ENCODE peak calls at places on chromosomes 1 and 21, in six cellular contexts. Q, P, G, I, A and K are unnamed samples.
A peak's percentile ranks its signal among the peaks of the same experiment; 100 is the strongest.

GRCh38 chr21:37503848-37504467 is 137.4 kb downstream of the DYRK1A start:
- DNase-seq in Q (no peak), P (no peak), G (peak; percentile 95), I (peak; percentile 50), A (peak; percentile 58), K (peak; percentile 39)

GRCh38 chr1:190084552-190084951 is 393.1 kb downstream of the BRINP3 start:
- DNase-seq in Q (no peak), P (no peak), G (no peak), I (no peak), A (no peak), K (no peak)

GRCh38 chr1:197145451-197146029 is 929 bp downstream of the ASPM start:
- DNase-seq in Q (no peak), P (no peak), G (no peak), I (no peak), A (no peak), K (no peak)

GRCh38 chr1:199701731-199702130 is 325.8 kb upstream of the NR5A2 start:
- DNase-seq in Q (no peak), P (no peak), G (no peak), I (peak; percentile 64), A (no peak), K (peak; percentile 33)

GRCh38 chr1:156281281-156282142 is 1.1 kb downstream of the SMG5 start:
- DNase-seq in Q (peak; percentile 73), P (no peak), G (peak; percentile 58), I (peak; percentile 35), A (peak; percentile 61), K (peak; percentile 45)

GRCh38 chr1:168688679-168689657 is 40.0 kb downstream of the DPT start:
- DNase-seq in Q (no peak), P (no peak), G (no peak), I (no peak), A (no peak), K (no peak)

GRCh38 chr21:44815852-44816628 is 1.8 kb downstream of the SUMO3 start:
- DNase-seq in Q (no peak), P (no peak), G (no peak), I (no peak), A (no peak), K (no peak)

GRCh38 chr1:159880435-159880834 is 18.0 kb upstream of the VSIG8 start:
- DNase-seq in Q (no peak), P (no peak), G (peak; percentile 24), I (no peak), A (no peak), K (no peak)

GRCh38 chr1:62241357-62242131 is 46.9 kb downstream of the L1TD1 start:
- DNase-seq in Q (no peak), P (no peak), G (no peak), I (no peak), A (no peak), K (no peak)

GRCh38 chr1:204359474-204360255 is at the start of gene PLEKHA6:
- DNase-seq in Q (no peak), P (no peak), G (peak; percentile 65), I (peak; percentile 52), A (peak; percentile 65), K (peak; percentile 67)

GRCh38 chr1:99648107-99648506 is 2.2 kb downstream of the PALMD start:
- DNase-seq in Q (peak; percentile 82), P (peak; percentile 28), G (no peak), I (no peak), A (peak; percentile 68), K (no peak)

GRCh38 chr1:61254629-61255323 is 172.4 kb downstream of the NFIA start:
- DNase-seq in Q (no peak), P (no peak), G (peak; percentile 83), I (peak; percentile 46), A (peak; percentile 86), K (peak; percentile 81)

GRCh38 chr1:7290971-7291970 is 479.8 kb upstream of the VAMP3 start:
- DNase-seq in Q (no peak), P (no peak), G (peak; percentile 64), I (peak; percentile 71), A (peak; percentile 77), K (peak; percentile 91)

GRCh38 chr1:89254658-89255287 is 17.9 kb downstream of the GBP5 start:
- DNase-seq in Q (no peak), P (no peak), G (peak; percentile 10), I (no peak), A (peak; percentile 41), K (no peak)

GRCh38 chr1:159924791-159925712 is at the start of gene TAGLN2:
- DNase-seq in Q (peak; percentile 94), P (peak; percentile 96), G (peak; percentile 93), I (peak; percentile 89), A (peak; percentile 95), K (peak; percentile 90)

GRCh38 chr1:206803221-206803730 is 31.0 kb upstream of the IL10 start:
- DNase-seq in Q (no peak), P (no peak), G (no peak), I (no peak), A (peak; percentile 32), K (no peak)

GRCh38 chr1:153032677-153033308 is 1.8 kb downstream of the SPRR1B start:
- DNase-seq in Q (no peak), P (peak; percentile 23), G (peak; percentile 1), I (peak; percentile 63), A (peak; percentile 25), K (peak; percentile 43)

GRCh38 chr1:159090566-159091546 is 14.3 kb upstream of the AIM2 start:
- DNase-seq in Q (no peak), P (no peak), G (peak; percentile 54), I (no peak), A (peak; percentile 32), K (peak; percentile 26)

GRCh38 chr1:10788592-10789006 is 7.8 kb downstream of the CASZ1 start:
- DNase-seq in Q (no peak), P (peak; percentile 42), G (no peak), I (no peak), A (no peak), K (no peak)

GRCh38 chr21:31052489-31053142 is 14.3 kb upstream of the KRTAP19-8 start:
- DNase-seq in Q (no peak), P (no peak), G (no peak), I (no peak), A (no peak), K (no peak)

GRCh38 chr1:115227683-115228082 is 110.4 kb downstream of the NGF start:
- DNase-seq in Q (no peak), P (no peak), G (peak; percentile 34), I (peak; percentile 90), A (no peak), K (peak; percentile 60)

GRCh38 chr1:12174789-12175455 is 8.1 kb downstream of the TNFRSF1B start:
- DNase-seq in Q (peak; percentile 70), P (no peak), G (peak; percentile 82), I (no peak), A (peak; percentile 57), K (no peak)

GRCh38 chr1:59116920-59117542 is 179.9 kb upstream of the FGGY start:
- DNase-seq in Q (no peak), P (no peak), G (peak; percentile 43), I (peak; percentile 53), A (peak; percentile 48), K (peak; percentile 67)

GRCh38 chr1:41740630-41741239 is 178.0 kb downstream of the HIVEP3 start:
- DNase-seq in Q (no peak), P (no peak), G (no peak), I (peak; percentile 9), A (no peak), K (no peak)

GRCh38 chr1:242784074-242784473 is 259.6 kb upstream of the PLD5 start:
- DNase-seq in Q (no peak), P (no peak), G (no peak), I (no peak), A (no peak), K (no peak)

GRCh38 chr1:227357229-227358078 is 39.2 kb upstream of the CDC42BPA start:
- DNase-seq in Q (peak; percentile 86), P (peak; percentile 87), G (peak; percentile 86), I (peak; percentile 68), A (peak; percentile 94), K (peak; percentile 94)

GRCh38 chr21:38486221-38486620 is 12.1 kb downstream of the ERG start:
- DNase-seq in Q (no peak), P (no peak), G (peak; percentile 80), I (peak; percentile 31), A (peak; percentile 52), K (peak; percentile 82)

GRCh38 chr1:163932901-163933300 is 611.1 kb downstream of the NUF2 start:
- DNase-seq in Q (no peak), P (no peak), G (no peak), I (no peak), A (no peak), K (no peak)

GRCh38 chr1:156511656-156512055 is 11.1 kb upstream of the MEF2D start:
- DNase-seq in Q (no peak), P (peak; percentile 38), G (peak; percentile 87), I (peak; percentile 54), A (no peak), K (no peak)

GRCh38 chr21:42593007-42593814 is 60.2 kb upstream of the PDE9A start:
- DNase-seq in Q (no peak), P (peak; percentile 80), G (peak; percentile 64), I (peak; percentile 34), A (peak; percentile 66), K (peak; percentile 28)

GRCh38 chr1:26546819-26547218 is 17.3 kb downstream of the RPS6KA1 start:
- DNase-seq in Q (no peak), P (no peak), G (no peak), I (no peak), A (no peak), K (no peak)

GRCh38 chr1:211885746-211886522 is 55.4 kb upstream of the LPGAT1 start:
- DNase-seq in Q (no peak), P (no peak), G (peak; percentile 31), I (peak; percentile 2), A (no peak), K (no peak)

GRCh38 chr1:226772456-226773139 is 33.5 kb upstream of the ITPKB start:
- DNase-seq in Q (no peak), P (no peak), G (no peak), I (no peak), A (no peak), K (no peak)

DNA sequence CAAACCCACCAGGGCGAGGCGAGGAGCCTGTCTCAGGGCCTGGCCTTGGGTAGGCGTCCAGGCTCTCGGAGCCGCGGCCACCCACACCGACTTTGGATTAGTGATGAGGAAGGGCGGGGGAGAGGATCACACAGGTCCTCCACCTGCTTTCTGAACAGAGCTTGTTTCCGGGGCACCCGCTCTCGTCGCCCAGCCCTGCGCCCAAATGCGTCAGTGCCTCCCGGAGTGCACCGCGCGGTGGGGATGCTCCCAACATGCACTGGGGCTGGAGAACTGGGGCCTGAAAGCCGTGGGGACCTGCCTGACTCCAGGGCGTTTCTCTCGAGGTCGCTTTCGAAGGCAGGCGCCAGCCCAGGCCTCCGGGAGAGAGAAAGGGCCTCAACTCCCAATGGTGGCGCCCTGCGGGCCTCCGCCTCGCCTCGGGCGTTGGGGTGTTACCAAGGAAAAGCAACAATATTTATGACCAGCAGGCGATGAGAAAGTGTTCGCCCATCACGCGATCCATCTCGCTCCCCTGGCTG is 9.0 kb upstream of the LHX8 start:
- DNase-seq in Q (no peak), P (no peak), G (no peak), I (no peak), A (no peak), K (no peak)
- H3K4me3 ChIP-seq in Q (no peak overlapping the region), P (no peak overlapping the region), G (no peak overlapping the region), I (no peak overlapping the region), A (no peak overlapping the region), K (no peak overlapping the region)

GRCh38 chr1:64041366-64042131 is 161.9 kb upstream of the UBE2U start:
- DNase-seq in Q (no peak), P (no peak), G (no peak), I (no peak), A (no peak), K (no peak)
- H3K4me3 ChIP-seq in Q (no peak overlapping the region), P (no peak overlapping the region), G (no peak overlapping the region), I (no peak overlapping the region), A (no peak overlapping the region), K (no peak overlapping the region)

GRCh38 chr1:32426489-32427255 is 32.4 kb upstream of the BSDC1 start:
- DNase-seq in Q (no peak), P (no peak), G (no peak), I (no peak), A (peak; percentile 20), K (no peak)
- H3K4me3 ChIP-seq in Q (peak overlapping the region; percentile 45), P (no peak overlapping the region), G (peak overlapping the region; percentile 47), I (no peak overlapping the region), A (peak overlapping the region; percentile 18), K (peak overlapping the region; percentile 42)

GRCh38 chr1:186634511-186634910 is 45.7 kb downstream of the PTGS2 start:
- DNase-seq in Q (no peak), P (no peak), G (no peak), I (no peak), A (no peak), K (no peak)
- H3K4me3 ChIP-seq in Q (no peak overlapping the region), P (no peak overlapping the region), G (no peak overlapping the region), I (no peak overlapping the region), A (no peak overlapping the region), K (no peak overlapping the region)